ENCODE peak calls at places on chromosome 20, in five cellular contexts. V, J, I, U and X are unnamed samples.

GRCh38 chr20:6606651-6607050 is 160.8 kb upstream of the BMP2 start:
- DNase-seq in U (no peak), V (no peak), I (no peak), J (no peak), X (no peak)

GRCh38 chr20:46749164-46749563 is 39.7 kb downstream of the SLC2A10 start:
- DNase-seq in U (no peak), I (no peak), V (no peak), J (no peak), X (no peak)

GRCh38 chr20:11921326-11921725 is 3.6 kb downstream of the BTBD3 start:
- DNase-seq in U (no peak), J (no peak), I (no peak), V (no peak), X (no peak)

GRCh38 chr20:20839771-20840170 is 127.3 kb upstream of the RALGAPA2 start:
- DNase-seq in I (no peak), V (no peak), U (no peak), J (no peak), X (no peak)

GRCh38 chr20:5031206-5031557 is 29.9 kb upstream of the SLC23A2 start:
- DNase-seq in J (no peak), I (no peak), U (no peak), V (no peak), X (peak; percentile 52)

GRCh38 chr20:15047100-15047499 is 709.7 kb upstream of the FLRT3 start:
- DNase-seq in U (no peak), J (no peak), V (no peak), I (no peak), X (no peak)

GRCh38 chr20:49724637-49725606 is 11.2 kb upstream of the B4GALT5 start:
- DNase-seq in J (peak; percentile 28), U (peak; percentile 41), I (no peak), V (no peak), X (peak; percentile 69)

GRCh38 chr20:25280051-25280573 is 32.2 kb downstream of the PYGB start:
- DNase-seq in J (no peak), V (peak; percentile 1), I (no peak), U (no peak), X (peak; percentile 37)

GRCh38 chr20:49276895-49277785 is 717 bp downstream of the ZNFX1 start:
- DNase-seq in J (no peak), U (no peak), I (no peak), V (peak; percentile 19), X (no peak)

GRCh38 chr20:43583982-43584432 is 6.7 kb upstream of the IFT52 start:
- DNase-seq in J (no peak), U (peak; percentile 93), V (no peak), I (peak; percentile 92), X (peak; percentile 72)

GRCh38 chr20:49567421-49568256 is at the start of gene PTGIS:
- DNase-seq in J (no peak), V (no peak), I (no peak), U (no peak), X (peak; percentile 19)

GRCh38 chr20:9578584-9578983 is 64.2 kb downstream of the LAMP5 start:
- DNase-seq in V (no peak), I (no peak), U (no peak), J (peak; percentile 77), X (no peak)

GRCh38 chr20:63441777-63442493 is 30.5 kb downstream of the KCNQ2 start:
- DNase-seq in U (no peak), I (no peak), V (peak; percentile 63), J (no peak), X (no peak)

GRCh38 chr20:32162367-32162766 is 45.2 kb downstream of the PLAGL2 start:
- DNase-seq in J (no peak), V (no peak), U (no peak), I (no peak), X (no peak)

GRCh38 chr20:51687071-51687470 is 81.1 kb downstream of the ATP9A start:
- DNase-seq in U (no peak), I (no peak), J (no peak), V (no peak), X (peak; percentile 53)

GRCh38 chr20:34129518-34130162 is 17.6 kb upstream of the EIF2S2 start:
- DNase-seq in V (peak; percentile 50), J (peak; percentile 34), I (no peak), U (peak; percentile 10), X (no peak)

GRCh38 chr20:61191096-61191495 is 61.0 kb upstream of the CDH4 start:
- DNase-seq in J (no peak), U (no peak), I (no peak), V (no peak), X (no peak)

GRCh38 chr20:32385541-32385940 is 27.4 kb downstream of the ASXL1 start:
- DNase-seq in V (no peak), U (no peak), I (no peak), J (no peak), X (no peak)

GRCh38 chr20:61719691-61720347 is 345.9 kb downstream of the TAF4 start:
- DNase-seq in I (no peak), V (peak; percentile 45), U (no peak), J (no peak), X (no peak)

GRCh38 chr20:3276400-3277015 is 37.5 kb upstream of the SLC4A11 start:
- DNase-seq in J (no peak), V (no peak), U (no peak), I (no peak), X (no peak)

GRCh38 chr20:43901296-43901695 is 13.4 kb upstream of the TOX2 start:
- DNase-seq in V (no peak), U (no peak), I (no peak), J (no peak), X (no peak)

GRCh38 chr20:1711826-1712601 is 54.4 kb upstream of the SIRPG start:
- DNase-seq in J (no peak), V (no peak), U (no peak), I (no peak), X (no peak)

GRCh38 chr20:63151554-63152321 is 64.2 kb downstream of the YTHDF1 start:
- DNase-seq in J (no peak), V (no peak), U (no peak), I (no peak), X (peak; percentile 23)

GRCh38 chr20:46348972-46349741 is 40.9 kb upstream of the CDH22 start:
- DNase-seq in V (no peak), I (no peak), J (no peak), U (no peak), X (no peak)

GRCh38 chr20:60653111-60653845 is 598.8 kb upstream of the CDH4 start:
- DNase-seq in V (no peak), I (peak; percentile 11), J (no peak), U (no peak), X (no peak)

GRCh38 chr20:51542033-51542893 is at the start of gene NFATC2:
- DNase-seq in U (peak; percentile 45), I (no peak), J (no peak), V (peak; percentile 44), X (no peak)

GRCh38 chr20:32509639-32510066 is 75.5 kb downstream of the NOL4L start:
- DNase-seq in U (peak; percentile 85), I (no peak), V (peak; percentile 78), J (no peak), X (no peak)

GRCh38 chr20:35991142-35991771 is 22.9 kb downstream of the CNBD2 start:
- DNase-seq in I (no peak), V (no peak), J (no peak), U (no peak), X (no peak)

GRCh38 chr20:5770240-5770986 is 20.2 kb downstream of the SHLD1 start:
- DNase-seq in J (peak; percentile 35), I (no peak), V (no peak), U (peak; percentile 69), X (no peak)

GRCh38 chr20:56628873-56629463 is at the start of gene TFAP2C:
- DNase-seq in I (no peak), U (no peak), J (no peak), V (no peak), X (no peak)